ENCODE peak calls at places on chromosomes 7 and 10, in five cellular contexts. Z, F, N, Q and I are unnamed samples.

GRCh38 chr7:111329367-111330234 is 232.7 kb downstream of the IMMP2L start:
- DNase-seq in Z (peak; percentile 17), F (peak; percentile 33), N (no peak), Q (no peak), I (no peak)

GRCh38 chr7:28768577-28769147 is 189.5 kb downstream of the TRIL start:
- DNase-seq in Z (peak; percentile 93), F (peak; percentile 87), N (no peak), Q (no peak), I (no peak)

GRCh38 chr10:118871244-118871865 is 116.6 kb upstream of the CACUL1 start:
- DNase-seq in Z (no peak), F (no peak), N (no peak), Q (no peak), I (no peak)

GRCh38 chr7:50474382-50475155 is 24.4 kb upstream of the FIGNL1 start:
- DNase-seq in Z (no peak), F (no peak), N (no peak), Q (no peak), I (no peak)

GRCh38 chr7:22238354-22239311 is 118.3 kb downstream of the RAPGEF5 start:
- DNase-seq in Z (peak; percentile 41), F (peak; percentile 59), N (no peak), Q (no peak), I (no peak)

GRCh38 chr7:81638216-81638615 is 131.6 kb downstream of the HGF start:
- DNase-seq in Z (peak; percentile 96), F (peak; percentile 87), N (peak; percentile 79), Q (no peak), I (no peak)

GRCh38 chr7:2158331-2159175 is 74.2 kb downstream of the MAD1L1 start:
- DNase-seq in Z (no peak), F (no peak), N (no peak), Q (no peak), I (peak; percentile 43)

GRCh38 chr10:98536551-98536950 is 89.8 kb upstream of the HPS1 start:
- DNase-seq in Z (peak; percentile 38), F (peak; percentile 3), N (peak; percentile 4), Q (no peak), I (no peak)

GRCh38 chr7:126574276-126574675 is 678.5 kb downstream of the GRM8 start:
- DNase-seq in Z (peak; percentile 10), F (no peak), N (peak; percentile 67), Q (no peak), I (no peak)

GRCh38 chr7:3712841-3713240 is 411.8 kb downstream of the SDK1 start:
- DNase-seq in Z (no peak), F (no peak), N (no peak), Q (no peak), I (no peak)

GRCh38 chr7:5692845-5693278 is 88.6 kb downstream of the RNF216 start:
- DNase-seq in Z (peak; percentile 71), F (peak; percentile 82), N (peak; percentile 91), Q (no peak), I (no peak)

GRCh38 chr7:78769551-78770101 is 683.8 kb downstream of the MAGI2 start:
- DNase-seq in Z (peak; percentile 13), F (no peak), N (no peak), Q (no peak), I (no peak)

GRCh38 chr7:73900286-73900685 is 39.3 kb downstream of the TMEM270 start:
- DNase-seq in Z (peak; percentile 51), F (no peak), N (no peak), Q (no peak), I (no peak)

GRCh38 chr10:96842896-96843723 is 11.0 kb downstream of the LCOR start:
- DNase-seq in Z (no peak), F (no peak), N (no peak), Q (no peak), I (no peak)

GRCh38 chr7:156121434-156121833 is 309.2 kb upstream of the SHH start:
- DNase-seq in Z (no peak), F (no peak), N (no peak), Q (no peak), I (no peak)

GRCh38 chr10:1517684-1518083 is 219.6 kb downstream of the ADARB2 start:
- DNase-seq in Z (no peak), F (no peak), N (no peak), Q (no peak), I (no peak)

GRCh38 chr10:101301111-101301731 is 52.7 kb upstream of the BTRC start:
- DNase-seq in Z (peak; percentile 43), F (peak; percentile 44), N (no peak), Q (no peak), I (no peak)
- TF ChIP-seq CTCF in Z (peak; percentile 50), F (peak; percentile 57), N (peak; percentile 89), Q (peak; percentile 50), I (no peak)

GRCh38 chr7:24427048-24427447 is 143.1 kb downstream of the NPY start:
- DNase-seq in Z (no peak), F (no peak), N (no peak), Q (no peak), I (no peak)
- H3K4me3 ChIP-seq in Z (no peak overlapping the region), F (no peak overlapping the region), N (no peak overlapping the region), Q (no peak overlapping the region), I (no peak overlapping the region)

GRCh38 chr10:130560079-130560478 is 423.9 kb downstream of the GLRX3 start:
- DNase-seq in Z (no peak), F (no peak), N (no peak), Q (no peak), I (no peak)
- TF ChIP-seq CTCF in Z (no peak), F (no peak), N (no peak), Q (no peak), I (no peak)

GRCh38 chr7:102888561-102889233 is 24.1 kb upstream of the LRRC17 start:
- DNase-seq in Z (no peak), F (no peak), N (no peak), Q (no peak), I (no peak)
- H3K4me3 ChIP-seq in Z (no peak overlapping the region), F (no peak overlapping the region), N (no peak overlapping the region), Q (no peak overlapping the region), I (no peak overlapping the region)

GRCh38 chr7:63012633-63013183 is 985.9 kb upstream of the ZNF722 start:
- DNase-seq in Z (no peak), F (no peak), N (no peak), Q (no peak), I (no peak)

GRCh38 chr7:63009771-63010170 is 988.9 kb upstream of the ZNF722 start:
- DNase-seq in Z (no peak), F (no peak), N (no peak), Q (no peak), I (no peak)

GRCh38 chr7:63008366-63008765 is 990.3 kb upstream of the ZNF722 start:
- DNase-seq in Z (no peak), F (no peak), N (no peak), Q (no peak), I (no peak)
- TF ChIP-seq CTCF in Z (no peak), F (no peak), N (no peak), Q (no peak), I (no peak)

DNA sequence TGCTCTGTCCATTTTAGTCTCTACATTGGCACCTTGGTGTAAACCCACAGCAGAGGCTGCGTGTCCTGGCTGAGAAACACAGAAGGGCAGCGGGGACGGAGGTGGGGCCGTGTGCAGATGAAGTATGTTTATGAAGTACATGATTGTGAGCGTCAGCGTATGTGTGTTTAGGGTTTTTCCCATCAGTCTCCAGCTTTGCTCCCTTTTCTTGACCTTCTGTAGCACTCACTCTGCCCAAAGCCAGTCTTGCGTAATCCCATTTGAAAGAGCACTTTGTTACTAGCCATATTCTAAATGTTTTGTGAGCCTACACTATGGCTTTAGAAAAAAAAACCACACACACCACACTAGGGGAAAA is 750.8 kb upstream of the SORCS1 start:
- DNase-seq in Z (peak; percentile 76), F (no peak), N (no peak), Q (no peak), I (no peak)
- H3K4me3 ChIP-seq in Z (peak overlapping the region; percentile 62), F (no peak overlapping the region), N (no peak overlapping the region), Q (peak overlapping the region; percentile 21), I (no peak overlapping the region)

GRCh38 chr10:90136731-90137316 is 435.4 kb downstream of the KIF20B start:
- DNase-seq in Z (peak; percentile 36), F (peak; percentile 2), N (no peak), Q (no peak), I (no peak)

GRCh38 chr10:90133606-90134005 is 432.2 kb downstream of the KIF20B start:
- DNase-seq in Z (no peak), F (no peak), N (no peak), Q (no peak), I (no peak)

DNA sequence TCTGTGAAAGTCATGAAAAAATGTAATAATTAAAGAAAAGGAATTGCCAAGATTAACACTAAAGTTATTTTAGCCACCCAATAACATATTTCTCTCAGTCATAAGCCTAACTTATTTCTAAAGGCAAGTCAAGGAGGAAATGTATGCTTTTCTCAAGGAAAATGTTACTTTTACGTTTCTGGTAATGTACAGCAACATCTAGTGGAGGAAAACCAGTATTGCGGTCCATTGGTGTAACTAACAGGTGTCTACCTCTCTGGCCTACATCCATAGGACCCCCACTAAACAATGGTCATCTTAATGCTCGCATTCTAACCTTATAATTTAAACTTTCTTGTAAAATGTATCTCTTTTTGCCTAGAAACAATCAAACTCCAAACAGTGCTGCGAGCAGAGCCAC is 437.5 kb downstream of the KIF20B start:
- DNase-seq in Z (peak; percentile 27), F (no peak), N (no peak), Q (no peak), I (no peak)
- TF ChIP-seq CTCF in Z (peak; percentile 57), F (no peak), N (peak; percentile 37), Q (peak; percentile 42), I (no peak)

DNA sequence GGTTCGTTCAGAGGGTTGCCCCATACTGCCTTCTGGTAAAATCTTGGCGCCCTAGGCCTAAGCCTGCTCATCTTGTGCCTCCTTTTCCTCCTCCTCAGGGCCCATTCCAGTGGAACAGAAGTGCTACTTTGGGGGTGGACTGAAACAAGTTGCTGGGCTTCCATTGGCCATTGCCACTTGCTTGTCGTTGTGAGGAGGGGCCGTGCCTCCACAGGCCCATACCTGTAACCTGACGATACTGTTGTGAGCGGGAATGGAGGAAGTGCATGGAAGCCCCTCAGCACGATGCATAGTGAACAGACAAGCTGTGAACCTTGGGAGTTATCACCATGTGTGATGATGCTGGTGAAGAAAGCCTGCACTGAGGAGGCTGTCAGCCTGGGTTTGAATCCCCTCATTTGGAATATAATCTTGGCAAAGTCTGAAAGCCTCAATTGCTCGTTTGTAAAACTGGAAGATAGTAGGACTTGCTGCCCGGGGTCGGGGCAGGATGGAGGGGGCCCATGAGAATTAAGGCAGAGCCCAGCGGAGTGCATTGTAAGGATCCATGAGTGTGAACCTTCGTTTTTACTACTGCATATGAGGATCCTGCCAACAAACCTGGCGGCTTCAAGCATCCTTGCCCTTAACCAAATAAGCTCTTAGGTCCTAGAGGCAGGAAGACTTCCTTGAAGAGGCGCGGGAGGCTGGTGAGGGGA is 671 bp upstream of the PAPSS2 start:
- DNase-seq in Z (no peak), F (peak; percentile 16), N (no peak), Q (no peak), I (no peak)
- H3K4me3 ChIP-seq in Z (peak overlapping the region; percentile 84), F (peak overlapping the region; percentile 98), N (peak overlapping the region; percentile 86), Q (peak overlapping the region; percentile 92), I (peak overlapping the region; percentile 82)

GRCh38 chr7:29951206-29951605 is 38.4 kb downstream of the SCRN1 start:
- DNase-seq in Z (no peak), F (no peak), N (no peak), Q (no peak), I (no peak)

GRCh38 chr7:29945259-29945809 is 44.3 kb downstream of the SCRN1 start:
- DNase-seq in Z (peak; percentile 21), F (no peak), N (no peak), Q (no peak), I (no peak)

GRCh38 chr7:29950480-29950879 is 39.1 kb downstream of the SCRN1 start:
- DNase-seq in Z (no peak), F (no peak), N (no peak), Q (no peak), I (no peak)

GRCh38 chr7:29946428-29947186 is 43.0 kb downstream of the SCRN1 start:
- DNase-seq in Z (peak; percentile 46), F (no peak), N (no peak), Q (no peak), I (no peak)
- TF ChIP-seq CTCF in Z (peak; percentile 39), F (peak; percentile 33), N (peak; percentile 70), Q (peak; percentile 40), I (peak; percentile 33)